ENCODE peak calls at places on chromosome 1, in eight cellular contexts. One of them, this sample, is unnamed.

GRCh38 chr1:147580200-147580557 is 38.9 kb downstream of the BCL9 start:
- DNase-seq in cardiac fibroblast: peak
- DNase-seq in fibroblast of lung: peak
- DNase-seq in body of pancreas: no peak
- DNase-seq in A673: peak
- DNase-seq in omental fat pad: no peak
- DNase-seq in GM10248: no peak
- DNase-seq in psoas muscle: no peak
- DNase-seq in this sample: peak

GRCh38 chr1:64966158-64966963 is at the start of gene JAK1:
- DNase-seq in A673: peak
- DNase-seq in GM10248: peak
- DNase-seq in body of pancreas: peak
- DNase-seq in fibroblast of lung: peak
- DNase-seq in cardiac fibroblast: peak
- DNase-seq in omental fat pad: peak
- DNase-seq in psoas muscle: peak
- DNase-seq in this sample: peak

GRCh38 chr1:201850053-201850397 is 21.1 kb downstream of the IPO9 start:
- DNase-seq in omental fat pad: no peak
- DNase-seq in body of pancreas: peak
- DNase-seq in fibroblast of lung: peak
- DNase-seq in GM10248: no peak
- DNase-seq in psoas muscle: no peak
- DNase-seq in A673: peak
- DNase-seq in cardiac fibroblast: peak
- DNase-seq in this sample: peak

GRCh38 chr1:86470859-86471258 is 2.1 kb downstream of the CLCA1 start:
- DNase-seq in fibroblast of lung: no peak
- DNase-seq in cardiac fibroblast: no peak
- DNase-seq in omental fat pad: no peak
- DNase-seq in body of pancreas: no peak
- DNase-seq in psoas muscle: no peak
- DNase-seq in A673: no peak
- DNase-seq in GM10248: peak
- DNase-seq in this sample: no peak

GRCh38 chr1:234975122-234975940 is 153.3 kb downstream of the TOMM20 start:
- DNase-seq in psoas muscle: no peak
- DNase-seq in omental fat pad: no peak
- DNase-seq in GM10248: no peak
- DNase-seq in cardiac fibroblast: peak
- DNase-seq in body of pancreas: no peak
- DNase-seq in A673: no peak
- DNase-seq in fibroblast of lung: peak
- DNase-seq in this sample: peak

GRCh38 chr1:8477199-8477982 is 159.5 kb downstream of the SLC45A1 start:
- DNase-seq in psoas muscle: no peak
- DNase-seq in cardiac fibroblast: peak
- DNase-seq in A673: no peak
- DNase-seq in body of pancreas: no peak
- DNase-seq in omental fat pad: no peak
- DNase-seq in fibroblast of lung: peak
- DNase-seq in GM10248: no peak
- DNase-seq in this sample: no peak

GRCh38 chr1:65605621-65606020 is 185.2 kb downstream of the LEPR start:
- DNase-seq in GM10248: no peak
- DNase-seq in body of pancreas: no peak
- DNase-seq in A673: peak
- DNase-seq in fibroblast of lung: no peak
- DNase-seq in cardiac fibroblast: peak
- DNase-seq in psoas muscle: no peak
- DNase-seq in omental fat pad: no peak
- DNase-seq in this sample: peak

GRCh38 chr1:68959631-68960030 is 462.7 kb upstream of the DEPDC1 start:
- DNase-seq in body of pancreas: no peak
- DNase-seq in psoas muscle: no peak
- DNase-seq in omental fat pad: no peak
- DNase-seq in GM10248: no peak
- DNase-seq in cardiac fibroblast: no peak
- DNase-seq in fibroblast of lung: peak
- DNase-seq in A673: no peak
- DNase-seq in this sample: no peak

GRCh38 chr1:204127597-204128242 is 24.1 kb downstream of the ETNK2 start:
- DNase-seq in A673: peak
- DNase-seq in psoas muscle: peak
- DNase-seq in omental fat pad: no peak
- DNase-seq in cardiac fibroblast: peak
- DNase-seq in fibroblast of lung: peak
- DNase-seq in GM10248: no peak
- DNase-seq in body of pancreas: peak
- DNase-seq in this sample: peak

GRCh38 chr1:229523052-229523451 is 14.9 kb upstream of the NUP133 start:
- DNase-seq in body of pancreas: no peak
- DNase-seq in GM10248: no peak
- DNase-seq in cardiac fibroblast: no peak
- DNase-seq in psoas muscle: no peak
- DNase-seq in A673: no peak
- DNase-seq in fibroblast of lung: no peak
- DNase-seq in omental fat pad: no peak
- DNase-seq in this sample: no peak

GRCh38 chr1:113786055-113786454 is 26.2 kb downstream of the RSBN1 start:
- DNase-seq in omental fat pad: no peak
- DNase-seq in psoas muscle: no peak
- DNase-seq in A673: no peak
- DNase-seq in fibroblast of lung: peak
- DNase-seq in body of pancreas: no peak
- DNase-seq in cardiac fibroblast: no peak
- DNase-seq in GM10248: no peak
- DNase-seq in this sample: no peak

GRCh38 chr1:201184734-201185453 is 5.7 kb upstream of the IGFN1 start:
- DNase-seq in A673: peak
- DNase-seq in GM10248: no peak
- DNase-seq in fibroblast of lung: peak
- DNase-seq in omental fat pad: no peak
- DNase-seq in cardiac fibroblast: peak
- DNase-seq in body of pancreas: peak
- DNase-seq in psoas muscle: peak
- DNase-seq in this sample: peak

GRCh38 chr1:224565186-224565585 is 50.9 kb upstream of the CNIH3 start:
- DNase-seq in body of pancreas: peak
- DNase-seq in fibroblast of lung: peak
- DNase-seq in GM10248: no peak
- DNase-seq in psoas muscle: peak
- DNase-seq in A673: peak
- DNase-seq in cardiac fibroblast: peak
- DNase-seq in omental fat pad: no peak
- DNase-seq in this sample: peak

GRCh38 chr1:60942896-60943633 is 139.3 kb upstream of the NFIA start:
- DNase-seq in cardiac fibroblast: no peak
- DNase-seq in omental fat pad: no peak
- DNase-seq in A673: no peak
- DNase-seq in fibroblast of lung: no peak
- DNase-seq in psoas muscle: no peak
- DNase-seq in GM10248: no peak
- DNase-seq in body of pancreas: no peak
- DNase-seq in this sample: no peak

GRCh38 chr1:31742462-31743212 is 21.5 kb downstream of the ADGRB2 start:
- DNase-seq in body of pancreas: no peak
- DNase-seq in psoas muscle: no peak
- DNase-seq in A673: no peak
- DNase-seq in fibroblast of lung: no peak
- DNase-seq in omental fat pad: no peak
- DNase-seq in GM10248: no peak
- DNase-seq in cardiac fibroblast: no peak
- DNase-seq in this sample: no peak

GRCh38 chr1:204975568-204976235 is 67.3 kb upstream of the CNTN2 start:
- DNase-seq in psoas muscle: no peak
- DNase-seq in A673: peak
- DNase-seq in omental fat pad: peak
- DNase-seq in cardiac fibroblast: peak
- DNase-seq in GM10248: peak
- DNase-seq in body of pancreas: peak
- DNase-seq in fibroblast of lung: peak
- DNase-seq in this sample: peak

GRCh38 chr1:78519446-78519845 is 28.7 kb downstream of the PTGFR start:
- DNase-seq in omental fat pad: no peak
- DNase-seq in fibroblast of lung: peak
- DNase-seq in cardiac fibroblast: no peak
- DNase-seq in GM10248: no peak
- DNase-seq in A673: no peak
- DNase-seq in psoas muscle: no peak
- DNase-seq in body of pancreas: no peak
- DNase-seq in this sample: no peak

DNA sequence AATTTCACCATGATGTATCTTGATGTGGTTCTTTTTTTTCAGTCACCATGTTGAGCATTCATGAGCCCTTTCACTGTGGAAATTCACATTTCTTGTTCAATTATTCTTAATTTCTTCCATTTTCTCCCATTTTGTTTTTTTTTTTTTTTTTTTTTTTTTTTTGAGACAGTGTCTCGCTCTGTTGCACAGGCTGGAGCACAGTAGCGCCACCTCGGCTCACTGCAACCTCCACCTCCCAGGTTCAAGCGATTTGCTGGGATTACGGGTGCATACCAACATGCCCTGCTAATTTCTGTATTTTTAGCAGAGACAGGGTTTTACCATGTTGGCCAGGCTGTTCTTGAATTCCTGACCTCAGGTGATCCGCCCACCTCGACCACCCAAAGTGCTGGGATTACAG is 14.7 kb downstream of the ZNF644 start:
- DNase-seq in fibroblast of lung: no peak
- DNase-seq in GM10248: no peak
- DNase-seq in psoas muscle: no peak
- DNase-seq in body of pancreas: no peak
- DNase-seq in omental fat pad: no peak
- DNase-seq in A673: no peak
- DNase-seq in cardiac fibroblast: no peak
- DNase-seq in this sample: no peak
- TF ChIP-seq CTCF in fibroblast of lung: no peak
- TF ChIP-seq CTCF in GM10248: no peak
- TF ChIP-seq CTCF in psoas muscle: no peak
- TF ChIP-seq CTCF in body of pancreas: no peak
- TF ChIP-seq CTCF in omental fat pad: no peak
- TF ChIP-seq CTCF in A673: no peak
- TF ChIP-seq CTCF in cardiac fibroblast: no peak
- TF ChIP-seq CTCF in this sample: no peak

GRCh38 chr1:100731758-100732157 is 12.2 kb downstream of the VCAM1 start:
- DNase-seq in fibroblast of lung: no peak
- DNase-seq in omental fat pad: no peak
- DNase-seq in cardiac fibroblast: no peak
- DNase-seq in A673: no peak
- DNase-seq in body of pancreas: no peak
- DNase-seq in psoas muscle: no peak
- DNase-seq in GM10248: no peak
- DNase-seq in this sample: no peak

GRCh38 chr1:100735244-100735643 is 15.7 kb downstream of the VCAM1 start:
- DNase-seq in A673: no peak
- DNase-seq in GM10248: no peak
- DNase-seq in omental fat pad: no peak
- DNase-seq in fibroblast of lung: peak
- DNase-seq in cardiac fibroblast: no peak
- DNase-seq in psoas muscle: no peak
- DNase-seq in body of pancreas: no peak
- DNase-seq in this sample: no peak

GRCh38 chr1:100736324-100736723 is 16.8 kb downstream of the VCAM1 start:
- DNase-seq in A673: no peak
- DNase-seq in body of pancreas: no peak
- DNase-seq in omental fat pad: no peak
- DNase-seq in psoas muscle: no peak
- DNase-seq in fibroblast of lung: peak
- DNase-seq in cardiac fibroblast: peak
- DNase-seq in GM10248: no peak
- DNase-seq in this sample: peak

GRCh38 chr1:100734716-100735115 is 15.2 kb downstream of the VCAM1 start:
- DNase-seq in A673: no peak
- DNase-seq in psoas muscle: no peak
- DNase-seq in GM10248: no peak
- DNase-seq in omental fat pad: no peak
- DNase-seq in fibroblast of lung: peak
- DNase-seq in body of pancreas: no peak
- DNase-seq in cardiac fibroblast: peak
- DNase-seq in this sample: peak

GRCh38 chr1:100736766-100737165 is 17.2 kb downstream of the VCAM1 start:
- DNase-seq in GM10248: no peak
- DNase-seq in omental fat pad: no peak
- DNase-seq in fibroblast of lung: peak
- DNase-seq in A673: no peak
- DNase-seq in body of pancreas: no peak
- DNase-seq in cardiac fibroblast: peak
- DNase-seq in psoas muscle: no peak
- DNase-seq in this sample: peak
- TF ChIP-seq CTCF in GM10248: no peak
- TF ChIP-seq CTCF in omental fat pad: no peak
- TF ChIP-seq CTCF in fibroblast of lung: no peak
- TF ChIP-seq CTCF in A673: no peak
- TF ChIP-seq CTCF in body of pancreas: no peak
- TF ChIP-seq CTCF in cardiac fibroblast: no peak
- TF ChIP-seq CTCF in psoas muscle: no peak
- TF ChIP-seq CTCF in this sample: no peak

DNA sequence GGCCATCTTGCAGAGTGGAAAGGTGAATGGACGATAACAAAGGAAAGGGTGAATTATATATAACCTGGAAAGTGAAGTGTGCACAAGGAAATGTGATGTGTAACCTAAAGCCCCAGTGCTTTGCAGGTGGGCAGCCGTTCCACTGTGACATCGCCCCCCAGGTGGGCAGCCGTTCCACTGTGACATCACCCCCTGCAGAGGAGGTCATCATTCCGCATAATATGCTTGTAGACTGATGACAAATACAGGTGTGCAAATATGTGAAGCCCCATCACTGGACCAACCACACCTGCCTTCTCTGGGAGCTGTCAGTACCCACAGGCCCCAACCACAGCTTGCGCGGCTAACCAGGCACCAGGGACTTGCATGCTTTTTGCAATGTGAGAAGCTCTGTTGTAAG is 4.7 kb upstream of the ZNF496 start:
- DNase-seq in body of pancreas: no peak
- DNase-seq in GM10248: no peak
- DNase-seq in fibroblast of lung: no peak
- DNase-seq in omental fat pad: no peak
- DNase-seq in psoas muscle: no peak
- DNase-seq in A673: no peak
- DNase-seq in cardiac fibroblast: no peak
- DNase-seq in this sample: no peak
- TF ChIP-seq CTCF in body of pancreas: no peak
- TF ChIP-seq CTCF in GM10248: no peak
- TF ChIP-seq CTCF in fibroblast of lung: no peak
- TF ChIP-seq CTCF in omental fat pad: no peak
- TF ChIP-seq CTCF in psoas muscle: no peak
- TF ChIP-seq CTCF in A673: no peak
- TF ChIP-seq CTCF in cardiac fibroblast: no peak
- TF ChIP-seq CTCF in this sample: no peak

GRCh38 chr1:236654957-236655356 is 31.3 kb upstream of the ACTN2 start:
- DNase-seq in omental fat pad: no peak
- DNase-seq in cardiac fibroblast: peak
- DNase-seq in GM10248: no peak
- DNase-seq in fibroblast of lung: no peak
- DNase-seq in body of pancreas: no peak
- DNase-seq in A673: peak
- DNase-seq in psoas muscle: no peak
- DNase-seq in this sample: peak
- TF ChIP-seq CTCF in omental fat pad: no peak
- TF ChIP-seq CTCF in cardiac fibroblast: no peak
- TF ChIP-seq CTCF in GM10248: no peak
- TF ChIP-seq CTCF in fibroblast of lung: no peak
- TF ChIP-seq CTCF in body of pancreas: no peak
- TF ChIP-seq CTCF in A673: no peak
- TF ChIP-seq CTCF in psoas muscle: no peak
- TF ChIP-seq CTCF in this sample: no peak

This sample was measured in fibroblast of pulmonary artery.